ENCODE peak calls at places on chromosomes 3 and 15, in nine cellular contexts. One of them, this sample, is unnamed.

GRCh38 chr15:95935852-95936251 is 394.6 kb upstream of the NR2F2 start:
- DNase-seq in spleen: no peak
- DNase-seq in effector memory CD4-positive, alpha-beta T cell: no peak
- DNase-seq in CD8-positive, alpha-beta memory T cell: no peak
- DNase-seq in ovary: no peak
- DNase-seq in heart left ventricle: no peak
- DNase-seq in CD8-positive, alpha-beta T cell: no peak
- DNase-seq in adrenal gland: no peak
- DNase-seq in SJSA1: no peak
- DNase-seq in this sample: no peak

GRCh38 chr3:144085964-144086363 is 114.3 kb downstream of the DIPK2A start:
- DNase-seq in spleen: no peak
- DNase-seq in effector memory CD4-positive, alpha-beta T cell: no peak
- DNase-seq in CD8-positive, alpha-beta memory T cell: no peak
- DNase-seq in ovary: no peak
- DNase-seq in heart left ventricle: no peak
- DNase-seq in CD8-positive, alpha-beta T cell: no peak
- DNase-seq in adrenal gland: no peak
- DNase-seq in SJSA1: no peak
- DNase-seq in this sample: no peak

GRCh38 chr3:195835791-195836190 is 24.1 kb upstream of the MUC4 start:
- DNase-seq in spleen: no peak
- DNase-seq in effector memory CD4-positive, alpha-beta T cell: no peak
- DNase-seq in CD8-positive, alpha-beta memory T cell: no peak
- DNase-seq in ovary: no peak
- DNase-seq in heart left ventricle: no peak
- DNase-seq in CD8-positive, alpha-beta T cell: no peak
- DNase-seq in adrenal gland: no peak
- DNase-seq in SJSA1: no peak
- DNase-seq in this sample: no peak

GRCh38 chr3:151900460-151900859 is 27.0 kb downstream of the SUCNR1 start:
- DNase-seq in spleen: no peak
- DNase-seq in effector memory CD4-positive, alpha-beta T cell: no peak
- DNase-seq in CD8-positive, alpha-beta memory T cell: no peak
- DNase-seq in ovary: no peak
- DNase-seq in heart left ventricle: no peak
- DNase-seq in CD8-positive, alpha-beta T cell: no peak
- DNase-seq in adrenal gland: no peak
- DNase-seq in SJSA1: no peak
- DNase-seq in this sample: no peak

GRCh38 chr15:36964626-36965025 is 135.7 kb downstream of the MEIS2 start:
- DNase-seq in spleen: no peak
- DNase-seq in effector memory CD4-positive, alpha-beta T cell: no peak
- DNase-seq in CD8-positive, alpha-beta memory T cell: no peak
- DNase-seq in ovary: no peak
- DNase-seq in heart left ventricle: no peak
- DNase-seq in CD8-positive, alpha-beta T cell: no peak
- DNase-seq in adrenal gland: no peak
- DNase-seq in SJSA1: no peak
- DNase-seq in this sample: no peak

GRCh38 chr3:58874795-58875194 is 175.0 kb downstream of the CFAP20DC start:
- DNase-seq in spleen: no peak
- DNase-seq in effector memory CD4-positive, alpha-beta T cell: no peak
- DNase-seq in CD8-positive, alpha-beta memory T cell: no peak
- DNase-seq in ovary: no peak
- DNase-seq in heart left ventricle: no peak
- DNase-seq in CD8-positive, alpha-beta T cell: no peak
- DNase-seq in adrenal gland: no peak
- DNase-seq in SJSA1: no peak
- DNase-seq in this sample: no peak

GRCh38 chr3:88596451-88596850 is 446.7 kb downstream of the C3orf38 start:
- DNase-seq in spleen: no peak
- DNase-seq in effector memory CD4-positive, alpha-beta T cell: no peak
- DNase-seq in CD8-positive, alpha-beta memory T cell: no peak
- DNase-seq in ovary: no peak
- DNase-seq in heart left ventricle: no peak
- DNase-seq in CD8-positive, alpha-beta T cell: no peak
- DNase-seq in adrenal gland: no peak
- DNase-seq in SJSA1: no peak
- DNase-seq in this sample: no peak

GRCh38 chr3:125132815-125133214 is 77.0 kb upstream of the HEG1 start:
- DNase-seq in spleen: no peak
- DNase-seq in effector memory CD4-positive, alpha-beta T cell: no peak
- DNase-seq in CD8-positive, alpha-beta memory T cell: no peak
- DNase-seq in ovary: no peak
- DNase-seq in heart left ventricle: no peak
- DNase-seq in CD8-positive, alpha-beta T cell: no peak
- DNase-seq in adrenal gland: no peak
- DNase-seq in SJSA1: no peak
- DNase-seq in this sample: no peak

GRCh38 chr3:40407007-40407406 is 20.0 kb downstream of the ENTPD3 start:
- DNase-seq in spleen: no peak
- DNase-seq in effector memory CD4-positive, alpha-beta T cell: no peak
- DNase-seq in CD8-positive, alpha-beta memory T cell: no peak
- DNase-seq in ovary: no peak
- DNase-seq in heart left ventricle: no peak
- DNase-seq in CD8-positive, alpha-beta T cell: no peak
- DNase-seq in adrenal gland: no peak
- DNase-seq in SJSA1: no peak
- DNase-seq in this sample: no peak

GRCh38 chr3:150830094-150830681 is 67.2 kb upstream of the SIAH2 start:
- DNase-seq in spleen: no peak
- DNase-seq in effector memory CD4-positive, alpha-beta T cell: no peak
- DNase-seq in CD8-positive, alpha-beta memory T cell: no peak
- DNase-seq in ovary: no peak
- DNase-seq in heart left ventricle: no peak
- DNase-seq in CD8-positive, alpha-beta T cell: no peak
- DNase-seq in adrenal gland: no peak
- DNase-seq in SJSA1: no peak
- DNase-seq in this sample: no peak

GRCh38 chr15:98713585-98714001 is 65.3 kb downstream of the IGF1R start:
- DNase-seq in spleen: no peak
- DNase-seq in effector memory CD4-positive, alpha-beta T cell: no peak
- DNase-seq in CD8-positive, alpha-beta memory T cell: peak; percentile 28
- DNase-seq in ovary: no peak
- DNase-seq in heart left ventricle: no peak
- DNase-seq in CD8-positive, alpha-beta T cell: no peak
- DNase-seq in adrenal gland: no peak
- DNase-seq in SJSA1: no peak
- DNase-seq in this sample: no peak

GRCh38 chr3:27568393-27568792 is 84.2 kb upstream of the SLC4A7 start:
- DNase-seq in spleen: no peak
- DNase-seq in effector memory CD4-positive, alpha-beta T cell: no peak
- DNase-seq in CD8-positive, alpha-beta memory T cell: no peak
- DNase-seq in ovary: peak; percentile 19
- DNase-seq in heart left ventricle: peak; percentile 56
- DNase-seq in CD8-positive, alpha-beta T cell: no peak
- DNase-seq in adrenal gland: peak; percentile 80
- DNase-seq in SJSA1: peak; percentile 45
- DNase-seq in this sample: peak; percentile 81

GRCh38 chr15:38085104-38085503 is 150.7 kb downstream of the TMCO5A start:
- DNase-seq in spleen: no peak
- DNase-seq in effector memory CD4-positive, alpha-beta T cell: no peak
- DNase-seq in CD8-positive, alpha-beta memory T cell: no peak
- DNase-seq in ovary: no peak
- DNase-seq in heart left ventricle: no peak
- DNase-seq in CD8-positive, alpha-beta T cell: no peak
- DNase-seq in adrenal gland: no peak
- DNase-seq in SJSA1: no peak
- DNase-seq in this sample: no peak

GRCh38 chr3:172048599-172048998 is 9.2 kb downstream of the FNDC3B start:
- DNase-seq in spleen: no peak
- DNase-seq in effector memory CD4-positive, alpha-beta T cell: no peak
- DNase-seq in CD8-positive, alpha-beta memory T cell: no peak
- DNase-seq in ovary: no peak
- DNase-seq in heart left ventricle: no peak
- DNase-seq in CD8-positive, alpha-beta T cell: no peak
- DNase-seq in adrenal gland: no peak
- DNase-seq in SJSA1: no peak
- DNase-seq in this sample: no peak
- H3K4me1 ChIP-seq in spleen: peaks cover 10% of the 10 kb centered on the region
- H3K4me1 ChIP-seq in effector memory CD4-positive, alpha-beta T cell: no peaks in the 10 kb centered on the region
- H3K4me1 ChIP-seq in CD8-positive, alpha-beta memory T cell: no peaks in the 10 kb centered on the region
- H3K4me1 ChIP-seq in ovary: peaks cover 5% of the 10 kb centered on the region
- H3K4me1 ChIP-seq in heart left ventricle: peaks cover 17% of the 10 kb centered on the region
- H3K4me1 ChIP-seq in CD8-positive, alpha-beta T cell: no peaks in the 10 kb centered on the region
- H3K4me1 ChIP-seq in adrenal gland: peaks cover 9% of the 10 kb centered on the region
- H3K4me1 ChIP-seq in SJSA1: peaks cover 29% of the 10 kb centered on the region
- H3K4me1 ChIP-seq in this sample: peaks cover 31% of the 10 kb centered on the region

DNA sequence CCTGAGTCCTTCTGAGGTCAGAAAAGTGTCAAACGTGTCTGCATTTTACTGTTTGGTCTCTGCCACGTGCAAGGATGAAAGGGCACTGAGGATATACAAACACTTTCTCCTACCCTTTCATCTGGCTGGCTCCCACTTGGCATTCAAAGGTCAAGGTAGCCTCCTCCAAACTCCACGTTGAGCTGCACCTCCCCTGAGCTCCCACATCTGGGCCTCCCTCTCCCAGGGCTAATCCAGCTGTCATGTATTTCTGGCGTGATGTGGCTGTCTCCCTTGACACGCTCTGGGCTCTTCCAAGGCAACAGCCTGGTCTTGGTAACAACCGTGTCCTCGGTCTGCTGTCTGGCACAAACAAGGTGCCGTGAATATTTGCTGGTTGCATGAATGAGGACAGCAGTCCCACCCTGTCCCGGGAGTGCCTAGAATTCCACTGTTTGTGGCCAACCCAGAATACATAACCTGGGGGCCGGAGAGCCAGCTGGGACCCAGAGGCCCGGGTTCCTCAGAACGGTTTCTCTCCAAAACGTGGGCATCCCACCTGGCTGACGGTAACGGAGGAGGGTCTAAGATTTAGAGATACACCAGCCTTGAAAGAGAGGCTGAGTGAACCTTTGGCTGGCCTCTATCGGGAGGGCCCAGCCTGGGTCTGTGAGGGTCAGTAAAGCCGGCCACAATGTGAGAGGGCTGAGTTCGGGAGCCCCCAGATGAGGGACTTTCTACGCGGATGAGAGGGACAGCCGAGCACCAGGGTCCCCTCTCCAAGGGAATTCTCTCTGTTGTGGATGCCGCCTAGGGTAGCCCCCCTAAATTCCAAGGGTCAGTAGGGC is 767 bp downstream of the GLT8D1 start:
- DNase-seq in spleen: no peak
- DNase-seq in effector memory CD4-positive, alpha-beta T cell: no peak
- DNase-seq in CD8-positive, alpha-beta memory T cell: peak; percentile 13
- DNase-seq in ovary: peak; percentile 39
- DNase-seq in heart left ventricle: no peak
- DNase-seq in CD8-positive, alpha-beta T cell: no peak
- DNase-seq in adrenal gland: peak; percentile 73
- DNase-seq in SJSA1: no peak
- DNase-seq in this sample: no peak
- H3K27ac ChIP-seq in spleen: peak overlapping the region; percentile 95
- H3K27ac ChIP-seq in effector memory CD4-positive, alpha-beta T cell: peak overlapping the region; percentile 92
- H3K27ac ChIP-seq in CD8-positive, alpha-beta memory T cell: peak overlapping the region; percentile 75
- H3K27ac ChIP-seq in ovary: peak overlapping the region; percentile 84
- H3K27ac ChIP-seq in heart left ventricle: peak overlapping the region; percentile 91
- H3K27ac ChIP-seq in CD8-positive, alpha-beta T cell: peak overlapping the region; percentile 73
- H3K27ac ChIP-seq in adrenal gland: peak overlapping the region; percentile 88
- H3K27ac ChIP-seq in SJSA1: peak overlapping the region; percentile 80
- H3K27ac ChIP-seq in this sample: peak overlapping the region; percentile 89

GRCh38 chr3:52405601-52406115 is 39.2 kb downstream of the SEMA3G start:
- DNase-seq in spleen: peak; percentile 51
- DNase-seq in effector memory CD4-positive, alpha-beta T cell: no peak
- DNase-seq in CD8-positive, alpha-beta memory T cell: no peak
- DNase-seq in ovary: no peak
- DNase-seq in heart left ventricle: no peak
- DNase-seq in CD8-positive, alpha-beta T cell: no peak
- DNase-seq in adrenal gland: no peak
- DNase-seq in SJSA1: no peak
- DNase-seq in this sample: no peak

GRCh38 chr3:52407779-52408178 is 37.1 kb downstream of the SEMA3G start:
- DNase-seq in spleen: peak; percentile 65
- DNase-seq in effector memory CD4-positive, alpha-beta T cell: no peak
- DNase-seq in CD8-positive, alpha-beta memory T cell: no peak
- DNase-seq in ovary: no peak
- DNase-seq in heart left ventricle: no peak
- DNase-seq in CD8-positive, alpha-beta T cell: no peak
- DNase-seq in adrenal gland: peak; percentile 77
- DNase-seq in SJSA1: no peak
- DNase-seq in this sample: no peak

GRCh38 chr3:52406231-52406661 is 38.7 kb downstream of the SEMA3G start:
- DNase-seq in spleen: peak; percentile 73
- DNase-seq in effector memory CD4-positive, alpha-beta T cell: no peak
- DNase-seq in CD8-positive, alpha-beta memory T cell: no peak
- DNase-seq in ovary: no peak
- DNase-seq in heart left ventricle: no peak
- DNase-seq in CD8-positive, alpha-beta T cell: no peak
- DNase-seq in adrenal gland: no peak
- DNase-seq in SJSA1: no peak
- DNase-seq in this sample: no peak

GRCh38 chr3:52406791-52407510 is 38.0 kb downstream of the SEMA3G start:
- DNase-seq in spleen: peak; percentile 63
- DNase-seq in effector memory CD4-positive, alpha-beta T cell: no peak
- DNase-seq in CD8-positive, alpha-beta memory T cell: no peak
- DNase-seq in ovary: no peak
- DNase-seq in heart left ventricle: no peak
- DNase-seq in CD8-positive, alpha-beta T cell: no peak
- DNase-seq in adrenal gland: no peak
- DNase-seq in SJSA1: no peak
- DNase-seq in this sample: no peak

DNA sequence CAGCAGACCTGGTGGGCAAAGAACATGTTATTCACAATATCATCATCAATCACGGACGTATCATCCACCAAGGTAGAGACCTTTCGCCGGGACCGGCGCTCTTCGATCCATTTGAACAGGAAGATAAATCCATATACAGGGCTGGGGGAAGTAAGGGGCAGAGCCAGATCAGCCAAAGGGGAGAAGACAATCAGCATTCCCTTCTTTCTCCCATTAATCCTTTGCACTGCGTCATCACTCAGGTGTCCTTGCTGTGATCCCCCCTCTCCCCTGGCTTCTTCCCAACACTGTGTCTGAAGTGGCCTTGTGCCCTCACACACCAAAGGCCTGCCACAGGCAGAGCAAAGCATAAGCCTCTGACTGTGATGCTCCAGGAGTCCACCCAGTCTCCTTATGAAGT is 36.4 kb downstream of the SEMA3G start:
- DNase-seq in spleen: peak; percentile 43
- DNase-seq in effector memory CD4-positive, alpha-beta T cell: no peak
- DNase-seq in CD8-positive, alpha-beta memory T cell: no peak
- DNase-seq in ovary: no peak
- DNase-seq in heart left ventricle: no peak
- DNase-seq in CD8-positive, alpha-beta T cell: no peak
- DNase-seq in adrenal gland: no peak
- DNase-seq in SJSA1: no peak
- DNase-seq in this sample: no peak
- H3K4me3 ChIP-seq in spleen: no peak overlapping the region
- H3K4me3 ChIP-seq in effector memory CD4-positive, alpha-beta T cell: no peak overlapping the region
- H3K4me3 ChIP-seq in CD8-positive, alpha-beta memory T cell: peak overlapping the region; percentile 83
- H3K4me3 ChIP-seq in ovary: no peak overlapping the region
- H3K4me3 ChIP-seq in heart left ventricle: no peak overlapping the region
- H3K4me3 ChIP-seq in CD8-positive, alpha-beta T cell: no peak overlapping the region
- H3K4me3 ChIP-seq in adrenal gland: peak overlapping the region; percentile 91
- H3K4me3 ChIP-seq in SJSA1: peak overlapping the region; percentile 85
- H3K4me3 ChIP-seq in this sample: peak overlapping the region; percentile 99

DNA sequence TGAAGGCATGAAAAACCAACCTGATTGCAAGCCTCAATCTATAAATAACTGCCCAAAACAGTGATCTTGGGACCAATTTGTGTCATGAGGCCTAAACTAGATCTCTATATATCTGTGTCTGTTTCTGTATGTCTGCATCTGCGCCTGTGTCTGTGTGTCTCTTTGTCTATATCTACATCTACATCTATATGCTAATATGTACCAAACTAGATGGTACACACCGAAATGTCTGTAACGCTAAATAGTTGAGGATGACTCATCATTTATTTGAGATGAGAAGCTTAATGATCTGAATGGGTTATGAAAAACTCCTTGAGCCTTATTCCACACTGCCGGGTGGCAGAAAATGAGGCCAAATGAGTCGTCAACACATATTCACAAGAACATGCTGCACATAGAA is 982.3 kb downstream of the ROBO2 start:
- DNase-seq in spleen: no peak
- DNase-seq in effector memory CD4-positive, alpha-beta T cell: no peak
- DNase-seq in CD8-positive, alpha-beta memory T cell: no peak
- DNase-seq in ovary: no peak
- DNase-seq in heart left ventricle: no peak
- DNase-seq in CD8-positive, alpha-beta T cell: no peak
- DNase-seq in adrenal gland: no peak
- DNase-seq in SJSA1: no peak
- DNase-seq in this sample: no peak
- H3K4me1 ChIP-seq in spleen: no peaks in the 10 kb centered on the region
- H3K4me1 ChIP-seq in effector memory CD4-positive, alpha-beta T cell: no peaks in the 10 kb centered on the region
- H3K4me1 ChIP-seq in CD8-positive, alpha-beta memory T cell: no peaks in the 10 kb centered on the region
- H3K4me1 ChIP-seq in ovary: no peaks in the 10 kb centered on the region
- H3K4me1 ChIP-seq in heart left ventricle: no peaks in the 10 kb centered on the region
- H3K4me1 ChIP-seq in CD8-positive, alpha-beta T cell: no peaks in the 10 kb centered on the region
- H3K4me1 ChIP-seq in adrenal gland: no peaks in the 10 kb centered on the region
- H3K4me1 ChIP-seq in SJSA1: no peaks in the 10 kb centered on the region
- H3K4me1 ChIP-seq in this sample: peaks cover 3% of the 10 kb centered on the region